ENCODE peak calls at places on chromosomes 1 and 21, in seven cellular contexts. I, O, Y, B, E, W and P are unnamed samples.
A peak's percentile ranks its signal among the peaks of the same experiment; 100 is the strongest.

GRCh38 chr21:32130031-32130891 is 148.6 kb downstream of the MIS18A start:
- DNase-seq in E (no peak), Y (no peak), I (no peak), O (no peak), W (no peak), B (no peak), P (no peak)

GRCh38 chr1:218292515-218292914 is 7.4 kb downstream of the RRP15 start:
- DNase-seq in E (no peak), B (no peak), W (no peak), I (no peak), Y (no peak), O (no peak), P (no peak)

GRCh38 chr1:165290143-165290542 is 66.4 kb downstream of the LMX1A start:
- DNase-seq in B (no peak), O (no peak), Y (no peak), W (no peak), I (peak; percentile 42), E (no peak), P (no peak)

GRCh38 chr1:25563330-25564215 is 20.2 kb downstream of the LDLRAP1 start:
- DNase-seq in O (no peak), Y (no peak), W (no peak), B (no peak), I (no peak), E (no peak), P (no peak)

GRCh38 chr1:39898648-39899603 is 2.8 kb downstream of the MYCL start:
- DNase-seq in W (no peak), E (no peak), Y (no peak), B (peak; percentile 44), O (no peak), I (peak; percentile 96), P (peak; percentile 34)

GRCh38 chr1:226979517-226980121 is 39.5 kb downstream of the COQ8A start:
- DNase-seq in B (no peak), Y (no peak), O (no peak), W (no peak), E (peak; percentile 59), I (no peak), P (no peak)

GRCh38 chr1:100861379-100861778 is 33.3 kb downstream of the EXTL2 start:
- DNase-seq in O (no peak), E (no peak), W (no peak), Y (no peak), I (no peak), B (no peak), P (no peak)

GRCh38 chr1:62796151-62796680 is 12.3 kb downstream of the ATG4C start:
- DNase-seq in B (no peak), E (no peak), Y (no peak), O (no peak), W (no peak), I (no peak), P (no peak)

GRCh38 chr1:42964032-42964812 is 5.6 kb upstream of the SLC2A1 start:
- DNase-seq in I (no peak), Y (no peak), W (no peak), O (no peak), E (no peak), B (no peak), P (no peak)

GRCh38 chr1:42968654-42969053 is 10.0 kb upstream of the SLC2A1 start:
- DNase-seq in O (no peak), B (no peak), Y (no peak), E (no peak), W (no peak), I (no peak), P (no peak)

GRCh38 chr1:42970143-42970542 is 11.5 kb upstream of the SLC2A1 start:
- DNase-seq in W (no peak), B (no peak), Y (no peak), I (no peak), E (no peak), O (no peak), P (no peak)

GRCh38 chr1:42965339-42965738 is 6.7 kb upstream of the SLC2A1 start:
- DNase-seq in Y (no peak), O (no peak), W (no peak), I (no peak), B (no peak), E (no peak), P (no peak)

GRCh38 chr1:42966688-42967609 is 8.3 kb upstream of the SLC2A1 start:
- DNase-seq in I (peak; percentile 57), E (no peak), Y (no peak), B (peak; percentile 78), O (peak; percentile 80), W (no peak), P (no peak)
- TF ChIP-seq POLR2AphosphoS5 in I (no peak), E (peak; percentile 35), Y (no peak), B (peak; percentile 94), O (peak; percentile 26), W (no peak), P (no peak)

GRCh38 chr21:38988211-38989096 is 182.7 kb downstream of the ETS2 start:
- DNase-seq in Y (no peak), W (no peak), E (peak; percentile 90), I (no peak), O (no peak), B (no peak), P (no peak)
- TF ChIP-seq POLR2AphosphoS5 in Y (no peak), W (no peak), E (peak; percentile 88), I (no peak), O (no peak), B (peak; percentile 39), P (no peak)

GRCh38 chr21:42656872-42657271 is 3.5 kb downstream of the PDE9A start:
- DNase-seq in B (no peak), W (no peak), O (no peak), E (no peak), I (no peak), Y (no peak), P (no peak)
- TF ChIP-seq POLR2AphosphoS5 in B (no peak), W (no peak), O (no peak), E (no peak), I (no peak), Y (no peak), P (no peak)

DNA sequence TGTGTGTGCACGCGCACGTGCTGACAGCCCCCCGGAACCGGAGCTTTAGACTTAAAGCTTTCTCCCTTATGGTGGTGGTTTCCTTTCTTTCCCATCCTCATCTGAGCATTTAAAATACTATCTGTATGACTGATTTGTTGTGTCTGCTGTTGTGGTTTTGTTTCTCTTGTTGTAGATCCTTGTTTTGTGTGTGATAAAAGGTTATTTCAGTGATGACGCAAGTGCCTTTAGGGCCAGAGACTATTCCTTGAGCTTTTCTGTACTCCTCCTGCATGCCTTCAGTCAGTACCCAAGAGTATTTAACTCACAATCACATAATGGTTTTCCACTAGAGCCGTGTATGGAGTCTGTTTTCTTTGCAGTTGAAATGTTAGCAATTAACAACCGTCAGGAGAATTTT is 45.4 kb downstream of the LCA5L start:
- DNase-seq in Y (no peak), B (no peak), O (no peak), W (no peak), E (no peak), I (no peak), P (no peak)
- TF ChIP-seq POLR2AphosphoS5 in Y (no peak), B (no peak), O (no peak), W (no peak), E (no peak), I (no peak), P (no peak)

GRCh38 chr1:21938791-21939538 is 1.9 kb upstream of the HSPG2 start:
- DNase-seq in B (no peak), O (peak; percentile 66), E (peak; percentile 74), I (no peak), Y (no peak), W (no peak), P (no peak)
- TF ChIP-seq POLR2AphosphoS5 in B (no peak), O (no peak), E (peak; percentile 24), I (no peak), Y (no peak), W (peak; percentile 57), P (no peak)

DNA sequence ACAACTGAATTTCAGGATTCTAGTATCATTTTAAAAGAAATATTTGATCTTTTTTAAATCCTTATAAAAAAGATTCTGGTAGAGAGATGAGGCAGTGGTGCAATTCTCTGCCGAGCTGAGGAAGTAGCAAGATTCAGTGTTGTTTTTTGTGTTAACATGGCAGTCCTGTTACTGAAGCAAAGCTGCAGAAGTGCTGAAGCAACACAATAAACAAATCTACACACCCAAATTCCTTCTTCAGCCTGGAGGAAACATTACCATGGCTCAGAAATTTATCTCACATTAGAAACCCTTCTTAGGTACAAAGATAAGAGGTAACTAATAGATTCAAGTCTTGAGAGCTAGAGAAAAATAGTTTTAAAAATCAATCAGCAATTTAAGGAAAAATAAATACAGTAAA is 216.0 kb downstream of the DENND1B start:
- DNase-seq in O (no peak), B (no peak), Y (no peak), I (no peak), W (no peak), E (no peak), P (no peak)
- TF ChIP-seq POLR2AphosphoS5 in O (no peak), B (no peak), Y (no peak), I (no peak), W (no peak), E (no peak), P (no peak)

DNA sequence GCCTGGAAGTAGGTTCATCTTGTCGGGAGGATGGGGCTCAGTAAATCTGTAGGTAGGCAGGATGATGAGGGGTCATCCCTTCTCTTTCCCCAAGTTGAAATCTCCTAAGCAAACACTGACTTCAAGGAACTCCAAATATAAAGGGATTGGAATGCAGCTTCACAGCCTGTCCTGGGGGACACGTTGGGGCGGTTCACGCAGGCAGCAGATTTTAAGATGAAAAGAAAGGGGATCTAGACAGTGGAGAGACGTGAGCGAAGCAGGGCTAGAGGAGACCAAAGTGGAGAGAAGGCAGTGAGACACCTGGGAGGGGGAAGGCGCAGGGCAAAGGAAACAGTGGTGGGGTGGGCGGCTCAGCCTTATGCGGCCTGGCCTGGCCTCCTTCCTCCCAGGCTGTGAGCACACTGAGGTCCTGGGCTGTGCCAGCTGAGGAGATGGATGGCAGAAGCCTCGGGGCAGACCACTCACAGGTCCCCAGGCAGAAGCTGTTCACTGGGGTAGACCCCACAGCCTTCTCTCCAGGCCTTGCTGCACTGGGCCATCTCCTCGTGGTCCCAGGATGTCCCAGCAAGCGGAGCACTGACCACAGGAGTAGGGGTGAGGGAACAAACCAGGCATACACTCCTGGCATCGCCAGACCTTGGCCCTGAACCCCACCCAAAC is 51.7 kb downstream of the TOR1AIP2 start:
- DNase-seq in Y (no peak), O (no peak), E (no peak), I (no peak), B (no peak), W (no peak), P (no peak)
- TF ChIP-seq POLR2AphosphoS5 in Y (no peak), O (no peak), E (no peak), I (no peak), B (no peak), W (no peak), P (no peak)